ENCODE peak calls at places on chromosomes 13 and 19, in five cellular contexts. Q is PC-3, X is astrocyte, O is H9, B is HepG2. L is an unnamed sample.

GRCh38 chr13:26557393-26558073 is at the start of gene WASF3:
- DNase-seq in O (peak; percentile 97), X (peak; percentile 80), B (peak; percentile 73), Q (peak; percentile 88), L (peak; percentile 94)

GRCh38 chr19:4803736-4804695 is 12.5 kb downstream of the FEM1A start:
- DNase-seq in Q (peak; percentile 80), B (peak; percentile 66), O (peak; percentile 87), X (peak; percentile 9), L (peak; percentile 55)

GRCh38 chr13:49679244-49679643 is 12.0 kb downstream of the EBPL start:
- DNase-seq in Q (no peak), O (no peak), B (peak; percentile 39), X (no peak), L (no peak)

GRCh38 chr13:41015920-41016319 is 3.2 kb downstream of the ELF1 start:
- DNase-seq in B (no peak), X (no peak), Q (no peak), O (no peak), L (no peak)

GRCh38 chr13:93561553-93561952 is 334.9 kb downstream of the GPC6 start:
- DNase-seq in X (no peak), Q (no peak), B (no peak), O (no peak), L (no peak)

GRCh38 chr13:22009500-22009899 is 338.6 kb downstream of the FGF9 start:
- DNase-seq in Q (no peak), X (no peak), O (no peak), B (no peak), L (no peak)

GRCh38 chr19:43316591-43317319 is 36.7 kb upstream of the CD177 start:
- DNase-seq in B (peak; percentile 56), X (peak; percentile 10), O (peak; percentile 92), Q (peak; percentile 87), L (peak; percentile 54)

GRCh38 chr19:19274146-19274545 is 1.0 kb upstream of the TM6SF2 start:
- DNase-seq in X (no peak), Q (no peak), B (no peak), O (no peak), L (no peak)

GRCh38 chr19:17855333-17856152 is 4.2 kb upstream of the RPL18A start:
- DNase-seq in B (peak; percentile 57), O (peak; percentile 88), X (peak; percentile 8), Q (peak; percentile 91), L (peak; percentile 91)

GRCh38 chr19:45125975-45126493 is 33.1 kb downstream of the PPP1R37 start:
- DNase-seq in X (no peak), Q (peak; percentile 72), B (peak; percentile 65), O (peak; percentile 89), L (peak; percentile 84)

GRCh38 chr19:42067315-42067888 is 2.6 kb downstream of the GRIK5 start:
- DNase-seq in B (no peak), O (no peak), X (no peak), Q (no peak), L (no peak)

GRCh38 chr13:72198967-72199601 is 332.1 kb upstream of the DACH1 start:
- DNase-seq in X (no peak), B (peak; percentile 3), Q (no peak), O (no peak), L (no peak)

DNA sequence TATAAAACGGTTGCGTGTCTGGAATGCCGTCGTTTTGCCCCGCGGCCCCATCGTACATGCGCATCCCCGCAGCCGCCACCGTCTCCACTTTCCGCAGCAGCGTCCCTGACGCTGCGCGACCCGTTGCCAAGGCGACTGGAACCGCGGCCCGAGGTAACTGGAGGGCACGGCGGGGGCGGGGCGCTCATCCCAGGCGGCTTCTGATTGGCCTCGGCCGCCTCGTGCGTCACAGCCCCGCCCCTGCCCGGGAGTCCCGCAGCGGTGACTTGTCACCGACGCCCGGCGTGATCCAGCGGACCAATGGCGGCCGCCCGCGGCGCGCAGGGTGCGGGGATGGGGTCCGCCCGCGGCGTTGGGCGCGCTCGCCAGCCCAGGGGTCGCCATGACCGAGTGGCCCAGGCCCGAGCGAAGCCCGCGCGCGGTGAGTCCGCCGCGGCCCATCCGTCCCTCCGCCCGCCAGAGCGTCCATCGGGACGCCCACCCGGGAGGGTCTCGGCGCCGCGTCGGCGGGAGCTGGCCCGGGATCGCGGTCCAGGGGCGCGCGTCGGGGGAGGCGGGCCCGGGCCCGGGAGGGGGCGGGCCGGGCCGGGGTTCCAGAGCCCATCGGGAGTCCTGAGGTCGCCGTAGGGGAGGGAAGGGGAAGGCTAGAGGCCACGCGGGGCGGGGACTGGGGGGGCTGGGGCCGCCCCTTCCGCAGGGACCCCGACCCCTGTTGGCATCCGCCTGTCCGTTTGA is at the start of gene ZSCAN1:
- DNase-seq in Q (no peak), B (no peak), X (peak; percentile 61), O (peak; percentile 95), L (peak; percentile 78)
- H3K9ac ChIP-seq in Q (no peak within 1 kb of the TSS), B (no peak within 1 kb of the TSS), X (peak within 1 kb of the TSS; percentile 23), O (peak within 1 kb of the TSS; percentile 9), L (peak within 1 kb of the TSS; percentile 35)

DNA sequence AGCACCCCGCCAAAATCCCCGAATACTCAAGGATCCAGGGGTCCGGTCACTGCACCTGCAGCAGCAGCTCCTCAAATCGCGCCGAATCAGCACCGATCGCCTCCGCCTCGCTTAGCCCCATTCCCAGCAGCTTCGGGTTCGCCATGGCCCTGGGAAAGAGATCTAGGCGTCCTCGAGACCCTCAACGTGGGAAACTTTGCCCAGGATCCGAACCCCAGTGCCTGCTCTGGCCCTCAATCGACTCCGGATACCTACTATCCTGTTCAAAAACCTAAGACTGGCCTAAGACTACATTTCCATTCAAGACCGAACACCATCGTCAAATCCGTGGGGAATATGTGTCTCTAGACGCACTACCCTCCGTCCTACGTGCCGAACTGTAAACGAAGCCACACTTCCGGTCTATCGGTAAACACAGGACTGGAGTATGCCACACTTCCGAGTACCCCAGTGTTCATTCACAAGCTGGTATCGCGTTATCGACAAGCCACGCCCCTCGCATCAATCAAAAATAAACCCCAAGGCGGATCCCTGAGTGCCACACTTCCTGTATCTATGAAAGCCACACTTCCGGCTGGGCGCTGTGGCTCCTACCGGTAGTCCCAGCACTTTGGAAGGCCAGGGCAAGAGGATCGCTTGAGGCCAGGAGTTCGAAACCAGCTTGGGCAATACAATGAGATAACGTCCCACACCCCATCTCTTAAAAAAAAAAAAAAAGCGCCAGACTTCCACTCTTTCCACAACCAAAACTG is at the start of gene PIH1D1:
- DNase-seq in B (peak; percentile 99), O (peak; percentile 99), Q (peak; percentile 100), X (peak; percentile 98), L (peak; percentile 99)
- TF ChIP-seq CTCF in B (peak; percentile 23), O (no peak), Q (no peak), X (no peak), L (no peak)

DNA sequence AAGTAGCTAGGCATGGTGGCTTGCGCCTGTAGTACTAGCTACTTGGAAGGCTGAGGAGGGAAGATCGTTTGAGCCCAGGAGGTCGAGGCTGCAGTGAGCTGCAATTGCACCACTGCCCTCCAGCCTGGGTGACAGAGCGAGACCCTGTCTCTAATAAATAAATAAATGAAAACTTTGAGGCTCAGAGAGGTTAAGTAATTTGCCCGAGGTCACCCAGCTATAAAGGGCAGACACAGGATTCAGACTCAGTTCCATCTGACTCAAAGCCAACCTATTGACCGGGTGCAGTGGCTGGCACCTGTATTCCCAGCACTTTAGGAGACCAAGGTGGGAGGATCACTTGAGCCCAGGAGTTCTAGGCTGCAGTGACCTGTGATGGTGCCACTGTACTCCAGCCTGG is 7.4 kb upstream of the OLFM2 start:
- DNase-seq in O (no peak), X (no peak), B (no peak), Q (no peak), L (no peak)
- H3K27me3 ChIP-seq in O (peaks cover 2% of the 10 kb centered on the region), X (peaks cover 8% of the 10 kb centered on the region), B (peaks cover 3% of the 10 kb centered on the region), Q (no peaks in the 10 kb centered on the region), L (no peaks in the 10 kb centered on the region)

GRCh38 chr19:46392837-46393236 is 20.5 kb downstream of the CCDC8 start:
- DNase-seq in B (no peak), Q (no peak), O (no peak), X (no peak), L (no peak)
- H3K9ac ChIP-seq in B (no peak overlapping the region), Q (no peak overlapping the region), O (no peak overlapping the region), X (no peak overlapping the region), L (no peak overlapping the region)